ENCODE peak calls at places on chromosomes 1 and 21, in ten cellular contexts. W is smooth muscle cell of the brain vasculature; T is H9; P is CD8-positive, alpha-beta T cell; Y is Daoy; M is activated CD8-positive, alpha-beta memory T cell treated with anti-CD3 and anti-CD28 coated beads, Interleukin-2, amount 50 U/mL, for 48 hours; L is iris pigment epithelial cell; Q is cardiac septum; B is RKO; O is mesenteric fat pad. E is an unnamed sample.

GRCh38 chr1:182962554-182963115 is 9.7 kb upstream of the SHCBP1L start:
- DNase-seq in W (peak), T (peak), P (no peak), Y (peak), M (no peak), L (peak), Q (peak), B (peak), O (no peak), E (peak)

GRCh38 chr1:235455806-235456205 is 48.4 kb downstream of the B3GALNT2 start:
- DNase-seq in W (no peak), T (no peak), P (no peak), Y (no peak), M (no peak), L (no peak), Q (no peak), B (no peak), O (no peak), E (no peak)

GRCh38 chr1:215606036-215606435 is 38.9 kb downstream of the KCTD3 start:
- DNase-seq in W (no peak), T (no peak), P (no peak), Y (no peak), M (no peak), L (no peak), Q (no peak), B (no peak), O (no peak), E (no peak)

GRCh38 chr1:3070654-3071506 is 1.9 kb downstream of the PRDM16 start:
- DNase-seq in W (no peak), T (peak), P (no peak), Y (peak), M (no peak), L (no peak), Q (peak), B (peak), O (no peak), E (peak)

GRCh38 chr1:10564063-10564462 is 89.3 kb downstream of the PEX14 start:
- DNase-seq in W (no peak), T (no peak), P (no peak), Y (no peak), M (no peak), L (no peak), Q (no peak), B (no peak), O (no peak), E (no peak)

GRCh38 chr1:17119076-17119743 is at the start of gene PADI2:
- DNase-seq in W (no peak), T (peak), P (peak), Y (peak), M (peak), L (peak), Q (peak), B (no peak), O (no peak), E (peak)

GRCh38 chr1:35851175-35851869 is 31.7 kb upstream of the AGO1 start:
- DNase-seq in W (no peak), T (no peak), P (no peak), Y (no peak), M (no peak), L (peak), Q (no peak), B (no peak), O (no peak), E (no peak)

GRCh38 chr1:40362199-40362598 is 11.3 kb upstream of the SMAP2 start:
- DNase-seq in W (no peak), T (no peak), P (no peak), Y (no peak), M (no peak), L (no peak), Q (no peak), B (no peak), O (no peak), E (no peak)

GRCh38 chr1:6465461-6466005 is 440 bp downstream of the TNFRSF25 start:
- DNase-seq in W (no peak), T (no peak), P (peak), Y (no peak), M (peak), L (no peak), Q (no peak), B (no peak), O (no peak), E (no peak)

GRCh38 chr1:21909286-21909759 is 27.8 kb downstream of the HSPG2 start:
- DNase-seq in W (no peak), T (no peak), P (no peak), Y (no peak), M (no peak), L (peak), Q (no peak), B (no peak), O (no peak), E (no peak)

GRCh38 chr1:21534674-21535378 is 25.6 kb downstream of the ALPL start:
- DNase-seq in W (no peak), T (peak), P (no peak), Y (peak), M (no peak), L (peak), Q (no peak), B (peak), O (no peak), E (no peak)

GRCh38 chr21:26100573-26100972 is 70.0 kb downstream of the APP start:
- DNase-seq in W (no peak), T (no peak), P (no peak), Y (no peak), M (no peak), L (no peak), Q (no peak), B (no peak), O (no peak), E (no peak)

GRCh38 chr1:41733021-41733420 is 185.7 kb downstream of the HIVEP3 start:
- DNase-seq in W (no peak), T (no peak), P (no peak), Y (no peak), M (no peak), L (no peak), Q (no peak), B (no peak), O (no peak), E (no peak)

GRCh38 chr1:152858062-152858461 is 1.7 kb upstream of the LCE7A start:
- DNase-seq in W (no peak), T (no peak), P (no peak), Y (no peak), M (no peak), L (no peak), Q (no peak), B (no peak), O (no peak), E (no peak)

GRCh38 chr1:202578001-202578500 is 132.2 kb downstream of the SYT2 start:
- DNase-seq in W (no peak), T (no peak), P (no peak), Y (peak), M (no peak), L (peak), Q (no peak), B (no peak), O (no peak), E (no peak)

GRCh38 chr1:100265562-100265930 is 470 bp upstream of the RTCA start:
- DNase-seq in W (peak), T (no peak), P (no peak), Y (peak), M (no peak), L (peak), Q (no peak), B (peak), O (no peak), E (no peak)

GRCh38 chr1:187244623-187245022 is 415.9 kb downstream of the PLA2G4A start:
- DNase-seq in W (peak), T (no peak), P (no peak), Y (peak), M (no peak), L (peak), Q (no peak), B (no peak), O (no peak), E (no peak)

GRCh38 chr21:26801524-26801923 is 43.7 kb downstream of the ADAMTS1 start:
- DNase-seq in W (no peak), T (no peak), P (no peak), Y (no peak), M (no peak), L (peak), Q (no peak), B (no peak), O (no peak), E (no peak)

GRCh38 chr1:36729716-36730510 is 247.2 kb upstream of the CSF3R start:
- DNase-seq in W (no peak), T (no peak), P (no peak), Y (no peak), M (no peak), L (no peak), Q (no peak), B (no peak), O (no peak), E (no peak)

GRCh38 chr1:36156329-36157114 is 562 bp downstream of the MAP7D1 start:
- DNase-seq in W (no peak), T (peak), P (peak), Y (peak), M (peak), L (peak), Q (peak), B (peak), O (no peak), E (peak)

GRCh38 chr1:74502432-74502831 is 10.0 kb downstream of the LRRC53 start:
- DNase-seq in W (no peak), T (peak), P (no peak), Y (no peak), M (no peak), L (peak), Q (no peak), B (peak), O (no peak), E (no peak)

GRCh38 chr1:225770586-225771248 is 6.9 kb upstream of the SRP9 start:
- DNase-seq in W (no peak), T (peak), P (no peak), Y (no peak), M (no peak), L (no peak), Q (no peak), B (no peak), O (no peak), E (peak)

GRCh38 chr1:116168277-116169032 is 57.3 kb downstream of the MAB21L3 start:
- DNase-seq in W (no peak), T (peak), P (peak), Y (peak), M (peak), L (peak), Q (peak), B (no peak), O (peak), E (peak)

GRCh38 chr1:244552336-244552735 is 91.3 kb downstream of the CATSPERE start:
- DNase-seq in W (no peak), T (no peak), P (no peak), Y (no peak), M (no peak), L (peak), Q (no peak), B (no peak), O (no peak), E (no peak)

GRCh38 chr1:181014431-181015257 is 8.0 kb downstream of the STX6 start:
- DNase-seq in W (no peak), T (no peak), P (no peak), Y (no peak), M (no peak), L (no peak), Q (no peak), B (no peak), O (no peak), E (no peak)

GRCh38 chr1:47894718-47895393 is 102.3 kb downstream of the TRABD2B start:
- DNase-seq in W (no peak), T (peak), P (no peak), Y (peak), M (no peak), L (peak), Q (no peak), B (peak), O (no peak), E (no peak)

GRCh38 chr21:15063081-15063820 is 1.5 kb downstream of the NRIP1 start:
- DNase-seq in W (no peak), T (no peak), P (peak), Y (peak), M (no peak), L (peak), Q (no peak), B (peak), O (no peak), E (no peak)

GRCh38 chr1:209674957-209675566 is at the start of gene G0S2:
- DNase-seq in W (no peak), T (peak), P (no peak), Y (peak), M (peak), L (peak), Q (peak), B (peak), O (peak), E (peak)

E was measured in ecto neural progenitor cell.